ENCODE peak calls at places on chromosome 15, in four cellular contexts. One of them, this sample, is unnamed.

GRCh38 chr15:69146724-69147435 is 13.6 kb upstream of the GLCE start:
- DNase-seq in lower lobe of right lung: no peak
- DNase-seq in HAP-1: no peak
- DNase-seq in kidney: no peak
- DNase-seq in this sample: no peak

GRCh38 chr15:62446984-62447383 is 281.9 kb upstream of the C2CD4B start:
- DNase-seq in lower lobe of right lung: no peak
- DNase-seq in HAP-1: no peak
- DNase-seq in kidney: no peak
- DNase-seq in this sample: no peak

GRCh38 chr15:69524296-69524695 is 71.7 kb downstream of the RPLP1 start:
- DNase-seq in lower lobe of right lung: no peak
- DNase-seq in HAP-1: peak; percentile 75
- DNase-seq in kidney: no peak
- DNase-seq in this sample: peak; percentile 42

GRCh38 chr15:69685524-69686452 is 233.2 kb downstream of the RPLP1 start:
- DNase-seq in lower lobe of right lung: peak; percentile 62
- DNase-seq in HAP-1: no peak
- DNase-seq in kidney: no peak
- DNase-seq in this sample: no peak

GRCh38 chr15:38706956-38707355 is 142.3 kb upstream of the RASGRP1 start:
- DNase-seq in lower lobe of right lung: no peak
- DNase-seq in HAP-1: no peak
- DNase-seq in kidney: no peak
- DNase-seq in this sample: no peak

GRCh38 chr15:73753250-73754130 is at the start of gene INSYN1:
- DNase-seq in lower lobe of right lung: no peak
- DNase-seq in HAP-1: peak; percentile 74
- DNase-seq in kidney: peak; percentile 80
- DNase-seq in this sample: peak; percentile 66

GRCh38 chr15:73677146-73677607 is 7.0 kb upstream of the CD276 start:
- DNase-seq in lower lobe of right lung: peak; percentile 57
- DNase-seq in HAP-1: peak; percentile 86
- DNase-seq in kidney: no peak
- DNase-seq in this sample: no peak

GRCh38 chr15:91857772-91858171 is 4.3 kb downstream of the SLCO3A1 start:
- DNase-seq in lower lobe of right lung: no peak
- DNase-seq in HAP-1: no peak
- DNase-seq in kidney: no peak
- DNase-seq in this sample: no peak

GRCh38 chr15:74402873-74403589 is 30.7 kb downstream of the SEMA7A start:
- DNase-seq in lower lobe of right lung: peak; percentile 62
- DNase-seq in HAP-1: no peak
- DNase-seq in kidney: no peak
- DNase-seq in this sample: no peak

GRCh38 chr15:50390549-50391264 is 33.5 kb upstream of the USP8 start:
- DNase-seq in lower lobe of right lung: no peak
- DNase-seq in HAP-1: no peak
- DNase-seq in kidney: no peak
- DNase-seq in this sample: no peak

GRCh38 chr15:61598655-61599054 is 369.6 kb upstream of the RORA start:
- DNase-seq in lower lobe of right lung: no peak
- DNase-seq in HAP-1: no peak
- DNase-seq in kidney: no peak
- DNase-seq in this sample: no peak

GRCh38 chr15:58590901-58591300 is 158.6 kb downstream of the ADAM10 start:
- DNase-seq in lower lobe of right lung: no peak
- DNase-seq in HAP-1: no peak
- DNase-seq in kidney: no peak
- DNase-seq in this sample: no peak
- H3K4me3 ChIP-seq in lower lobe of right lung: no peak overlapping the region
- H3K4me3 ChIP-seq in HAP-1: no peak overlapping the region
- H3K4me3 ChIP-seq in kidney: no peak overlapping the region
- H3K4me3 ChIP-seq in this sample: no peak overlapping the region

GRCh38 chr15:22978691-22979068 is 1.5 kb downstream of the CYFIP1 start:
- DNase-seq in lower lobe of right lung: no peak
- DNase-seq in HAP-1: peak; percentile 40
- DNase-seq in kidney: no peak
- DNase-seq in this sample: peak; percentile 42

GRCh38 chr15:22980189-22981136 is at the start of gene CYFIP1:
- DNase-seq in lower lobe of right lung: peak; percentile 90
- DNase-seq in HAP-1: peak; percentile 89
- DNase-seq in kidney: peak; percentile 96
- DNase-seq in this sample: peak; percentile 96

GRCh38 chr15:22979699-22980188 is 424 bp downstream of the CYFIP1 start:
- DNase-seq in lower lobe of right lung: no peak
- DNase-seq in HAP-1: peak; percentile 50
- DNase-seq in kidney: peak; percentile 79
- DNase-seq in this sample: peak; percentile 64

GRCh38 chr15:22979069-22979698 is 984 bp downstream of the CYFIP1 start:
- DNase-seq in lower lobe of right lung: peak; percentile 77
- DNase-seq in HAP-1: peak; percentile 78
- DNase-seq in kidney: peak; percentile 90
- DNase-seq in this sample: peak; percentile 82

GRCh38 chr15:22981336-22981840 is 1.2 kb upstream of the CYFIP1 start:
- DNase-seq in lower lobe of right lung: no peak
- DNase-seq in HAP-1: no peak
- DNase-seq in kidney: no peak
- DNase-seq in this sample: peak; percentile 25
- H3K4me3 ChIP-seq in lower lobe of right lung: peak overlapping the region; percentile 90
- H3K4me3 ChIP-seq in HAP-1: peak overlapping the region; percentile 76
- H3K4me3 ChIP-seq in kidney: peak overlapping the region; percentile 70
- H3K4me3 ChIP-seq in this sample: peak overlapping the region; percentile 86

GRCh38 chr15:89912674-89913396 is at the start of gene ARPIN:
- DNase-seq in lower lobe of right lung: peak; percentile 73
- DNase-seq in HAP-1: no peak
- DNase-seq in kidney: peak; percentile 81
- DNase-seq in this sample: peak; percentile 79

GRCh38 chr15:89909611-89910010 is 3.1 kb downstream of the ARPIN start:
- DNase-seq in lower lobe of right lung: no peak
- DNase-seq in HAP-1: no peak
- DNase-seq in kidney: no peak
- DNase-seq in this sample: no peak

GRCh38 chr15:89908226-89908625 is 4.5 kb downstream of the ARPIN start:
- DNase-seq in lower lobe of right lung: no peak
- DNase-seq in HAP-1: no peak
- DNase-seq in kidney: no peak
- DNase-seq in this sample: peak; percentile 52

GRCh38 chr15:89910891-89911626 is 1.7 kb downstream of the ARPIN start:
- DNase-seq in lower lobe of right lung: no peak
- DNase-seq in HAP-1: no peak
- DNase-seq in kidney: no peak
- DNase-seq in this sample: peak; percentile 26

GRCh38 chr15:89912145-89912673 is 543 bp downstream of the ARPIN start:
- DNase-seq in lower lobe of right lung: peak; percentile 67
- DNase-seq in HAP-1: no peak
- DNase-seq in kidney: peak; percentile 85
- DNase-seq in this sample: peak; percentile 66
- H3K4me3 ChIP-seq in lower lobe of right lung: peak overlapping the region; percentile 84
- H3K4me3 ChIP-seq in HAP-1: no peak overlapping the region
- H3K4me3 ChIP-seq in kidney: peak overlapping the region; percentile 72
- H3K4me3 ChIP-seq in this sample: peak overlapping the region; percentile 65

DNA sequence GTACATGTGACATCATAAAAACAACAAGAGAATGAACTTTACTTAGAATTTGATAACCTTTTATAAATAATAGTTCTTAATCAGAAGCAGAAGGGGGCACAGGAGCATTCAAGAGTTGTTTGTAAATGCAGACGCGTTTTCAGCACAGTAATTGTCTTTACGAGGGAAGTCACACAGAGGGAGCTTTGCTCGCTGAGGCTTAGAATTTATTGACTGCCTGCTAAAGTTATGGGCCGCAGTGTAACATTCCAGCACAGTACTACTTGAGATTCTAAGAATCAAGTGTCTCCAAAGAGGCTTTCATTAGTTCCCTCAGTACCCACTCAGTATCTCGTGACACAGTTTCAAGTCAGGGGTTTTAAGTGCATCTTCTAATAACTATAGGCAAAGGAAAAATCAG is 288.7 kb downstream of the NR2F2 start:
- DNase-seq in lower lobe of right lung: no peak
- DNase-seq in HAP-1: no peak
- DNase-seq in kidney: no peak
- DNase-seq in this sample: no peak
- H3K4me3 ChIP-seq in lower lobe of right lung: no peak overlapping the region
- H3K4me3 ChIP-seq in HAP-1: no peak overlapping the region
- H3K4me3 ChIP-seq in kidney: no peak overlapping the region
- H3K4me3 ChIP-seq in this sample: no peak overlapping the region

GRCh38 chr15:99707481-99708270 is 25.6 kb downstream of the LYSMD4 start:
- DNase-seq in lower lobe of right lung: no peak
- DNase-seq in HAP-1: no peak
- DNase-seq in kidney: no peak
- DNase-seq in this sample: no peak
- H3K4me3 ChIP-seq in lower lobe of right lung: no peak overlapping the region
- H3K4me3 ChIP-seq in HAP-1: no peak overlapping the region
- H3K4me3 ChIP-seq in kidney: no peak overlapping the region
- H3K4me3 ChIP-seq in this sample: no peak overlapping the region

This sample was measured in RWPE2.